ENCODE peak calls at places on chromosomes 11 and 22, in six cellular contexts. T is kidney epithelial cell; Q is fibroblast of villous mesenchyme; F is stimulated activated naive CD8-positive, alpha-beta T cell treated with anti-CD3 and anti-CD28 coated beads, Interleukin-15, Interleukin-2, amounts not matched to agents 100 U/mL and 50 U/mL, for 24 hours; S is GM13977; B is fibroblast of the aortic adventitia. P is an unnamed sample.

GRCh38 chr22:36790648-36791047 is 14.7 kb upstream of the IFT27 start:
- DNase-seq in T (no peak), Q (no peak), F (peak), S (peak), B (no peak), P (no peak)

GRCh38 chr22:41598081-41598480 is 8.4 kb upstream of the PMM1 start:
- DNase-seq in T (no peak), Q (peak), F (no peak), S (no peak), B (peak), P (no peak)

GRCh38 chr11:56531856-56532255 is 11.2 kb downstream of the OR5M11 start:
- DNase-seq in T (no peak), Q (no peak), F (no peak), S (no peak), B (no peak), P (no peak)

GRCh38 chr11:117083011-117083940 is 15.0 kb downstream of the SIK3 start:
- DNase-seq in T (no peak), Q (no peak), F (no peak), S (no peak), B (peak), P (no peak)

GRCh38 chr11:33018005-33018404 is 2.3 kb downstream of the DEPDC7 start:
- DNase-seq in T (no peak), Q (no peak), F (no peak), S (no peak), B (no peak), P (no peak)

GRCh38 chr22:41367039-41367679 is 14.6 kb upstream of the TEF start:
- DNase-seq in T (peak), Q (peak), F (peak), S (peak), B (peak), P (peak)

GRCh38 chr11:8258771-8259170 is 4.9 kb downstream of the LMO1 start:
- DNase-seq in T (peak), Q (peak), F (no peak), S (no peak), B (peak), P (no peak)

GRCh38 chr11:46369458-46370152 is 11.9 kb upstream of the MDK start:
- DNase-seq in T (no peak), Q (peak), F (peak), S (peak), B (peak), P (peak)

GRCh38 chr22:49124588-49124987 is 703.1 kb downstream of the BRD1 start:
- DNase-seq in T (no peak), Q (no peak), F (no peak), S (no peak), B (no peak), P (no peak)

GRCh38 chr11:74754507-74755255 is 6.0 kb downstream of the RNF169 start:
- DNase-seq in T (peak), Q (peak), F (no peak), S (peak), B (peak), P (no peak)